ENCODE peak calls at places on chromosome 9, in seven cellular contexts. One of them, this sample, is unnamed. For H3K4me1, the result is how much of the 10 kb centered on the place peaks cover.

GRCh38 chr9:131747352-131747751 is 7.5 kb upstream of the RAPGEF1 start:
- DNase-seq in aorta: no peak
- DNase-seq in fibroblast of lung: peak
- DNase-seq in right cardiac atrium: no peak
- DNase-seq in uterus: no peak
- DNase-seq in sigmoid colon: no peak
- DNase-seq in CD4-positive, CD25-positive, alpha-beta regulatory T cell: no peak
- DNase-seq in this sample: peak

GRCh38 chr9:967851-968641 is 8.4 kb upstream of the DMRT3 start:
- DNase-seq in aorta: no peak
- DNase-seq in fibroblast of lung: no peak
- DNase-seq in right cardiac atrium: no peak
- DNase-seq in uterus: no peak
- DNase-seq in sigmoid colon: no peak
- DNase-seq in CD4-positive, CD25-positive, alpha-beta regulatory T cell: no peak
- DNase-seq in this sample: no peak

GRCh38 chr9:64057553-64057952 is 1227.5 kb downstream of the FOXD4L5 start:
- DNase-seq in aorta: no peak
- DNase-seq in fibroblast of lung: no peak
- DNase-seq in right cardiac atrium: no peak
- DNase-seq in uterus: no peak
- DNase-seq in sigmoid colon: no peak
- DNase-seq in CD4-positive, CD25-positive, alpha-beta regulatory T cell: no peak
- DNase-seq in this sample: no peak

GRCh38 chr9:36401179-36401740 is 1.2 kb upstream of the RNF38 start:
- DNase-seq in aorta: no peak
- DNase-seq in fibroblast of lung: peak
- DNase-seq in right cardiac atrium: no peak
- DNase-seq in uterus: no peak
- DNase-seq in sigmoid colon: no peak
- DNase-seq in CD4-positive, CD25-positive, alpha-beta regulatory T cell: no peak
- DNase-seq in this sample: peak

GRCh38 chr9:3571500-3571899 is 45.7 kb upstream of the RFX3 start:
- DNase-seq in aorta: no peak
- DNase-seq in fibroblast of lung: no peak
- DNase-seq in right cardiac atrium: no peak
- DNase-seq in uterus: no peak
- DNase-seq in sigmoid colon: no peak
- DNase-seq in CD4-positive, CD25-positive, alpha-beta regulatory T cell: no peak
- DNase-seq in this sample: no peak

GRCh38 chr9:88198346-88198807 is 60.1 kb upstream of the SPATA31C2 start:
- DNase-seq in aorta: peak
- DNase-seq in fibroblast of lung: peak
- DNase-seq in right cardiac atrium: no peak
- DNase-seq in uterus: peak
- DNase-seq in sigmoid colon: no peak
- DNase-seq in CD4-positive, CD25-positive, alpha-beta regulatory T cell: no peak
- DNase-seq in this sample: peak

GRCh38 chr9:120257483-120257882 is 322.5 kb downstream of the CDK5RAP2 start:
- DNase-seq in aorta: peak
- DNase-seq in fibroblast of lung: no peak
- DNase-seq in right cardiac atrium: no peak
- DNase-seq in uterus: no peak
- DNase-seq in sigmoid colon: no peak
- DNase-seq in CD4-positive, CD25-positive, alpha-beta regulatory T cell: no peak
- DNase-seq in this sample: no peak

GRCh38 chr9:71254592-71255277 is 133.3 kb upstream of the TRPM3 start:
- DNase-seq in aorta: no peak
- DNase-seq in fibroblast of lung: no peak
- DNase-seq in right cardiac atrium: no peak
- DNase-seq in uterus: no peak
- DNase-seq in sigmoid colon: no peak
- DNase-seq in CD4-positive, CD25-positive, alpha-beta regulatory T cell: no peak
- DNase-seq in this sample: no peak

GRCh38 chr9:69279730-69280127 is 45.3 kb upstream of the ENTREP1 start:
- DNase-seq in aorta: no peak
- DNase-seq in fibroblast of lung: no peak
- DNase-seq in right cardiac atrium: no peak
- DNase-seq in uterus: no peak
- DNase-seq in sigmoid colon: no peak
- DNase-seq in CD4-positive, CD25-positive, alpha-beta regulatory T cell: no peak
- DNase-seq in this sample: no peak

GRCh38 chr9:84667571-84668203 is 1.8 kb upstream of the NTRK2 start:
- DNase-seq in aorta: no peak
- DNase-seq in fibroblast of lung: peak
- DNase-seq in right cardiac atrium: peak
- DNase-seq in uterus: no peak
- DNase-seq in sigmoid colon: no peak
- DNase-seq in CD4-positive, CD25-positive, alpha-beta regulatory T cell: no peak
- DNase-seq in this sample: no peak

GRCh38 chr9:93134740-93135444 is 841 bp upstream of the NINJ1 start:
- DNase-seq in aorta: peak
- DNase-seq in fibroblast of lung: no peak
- DNase-seq in right cardiac atrium: no peak
- DNase-seq in uterus: peak
- DNase-seq in sigmoid colon: peak
- DNase-seq in CD4-positive, CD25-positive, alpha-beta regulatory T cell: no peak
- DNase-seq in this sample: no peak

GRCh38 chr9:128684325-128685021 is 4.5 kb upstream of the SET start:
- DNase-seq in aorta: peak
- DNase-seq in fibroblast of lung: peak
- DNase-seq in right cardiac atrium: peak
- DNase-seq in uterus: peak
- DNase-seq in sigmoid colon: peak
- DNase-seq in CD4-positive, CD25-positive, alpha-beta regulatory T cell: peak
- DNase-seq in this sample: peak

GRCh38 chr9:97737429-97737828 is 40.3 kb upstream of the XPA start:
- DNase-seq in aorta: no peak
- DNase-seq in fibroblast of lung: no peak
- DNase-seq in right cardiac atrium: no peak
- DNase-seq in uterus: no peak
- DNase-seq in sigmoid colon: no peak
- DNase-seq in CD4-positive, CD25-positive, alpha-beta regulatory T cell: no peak
- DNase-seq in this sample: no peak

GRCh38 chr9:97740848-97741821 is 44.0 kb upstream of the XPA start:
- DNase-seq in aorta: peak
- DNase-seq in fibroblast of lung: peak
- DNase-seq in right cardiac atrium: peak
- DNase-seq in uterus: peak
- DNase-seq in sigmoid colon: peak
- DNase-seq in CD4-positive, CD25-positive, alpha-beta regulatory T cell: no peak
- DNase-seq in this sample: peak

GRCh38 chr9:97744710-97745708 is 47.9 kb upstream of the XPA start:
- DNase-seq in aorta: no peak
- DNase-seq in fibroblast of lung: no peak
- DNase-seq in right cardiac atrium: no peak
- DNase-seq in uterus: no peak
- DNase-seq in sigmoid colon: no peak
- DNase-seq in CD4-positive, CD25-positive, alpha-beta regulatory T cell: no peak
- DNase-seq in this sample: no peak

GRCh38 chr9:97742545-97742944 is 45.4 kb upstream of the XPA start:
- DNase-seq in aorta: no peak
- DNase-seq in fibroblast of lung: no peak
- DNase-seq in right cardiac atrium: no peak
- DNase-seq in uterus: no peak
- DNase-seq in sigmoid colon: no peak
- DNase-seq in CD4-positive, CD25-positive, alpha-beta regulatory T cell: no peak
- DNase-seq in this sample: peak

GRCh38 chr9:97741947-97742346 is 44.8 kb upstream of the XPA start:
- DNase-seq in aorta: no peak
- DNase-seq in fibroblast of lung: no peak
- DNase-seq in right cardiac atrium: no peak
- DNase-seq in uterus: no peak
- DNase-seq in sigmoid colon: no peak
- DNase-seq in CD4-positive, CD25-positive, alpha-beta regulatory T cell: no peak
- DNase-seq in this sample: no peak
- H3K4me3 ChIP-seq in aorta: no peak
- H3K4me3 ChIP-seq in fibroblast of lung: no peak
- H3K4me3 ChIP-seq in right cardiac atrium: no peak
- H3K4me3 ChIP-seq in uterus: no peak
- H3K4me3 ChIP-seq in sigmoid colon: no peak
- H3K4me3 ChIP-seq in CD4-positive, CD25-positive, alpha-beta regulatory T cell: no peak
- H3K4me3 ChIP-seq in this sample: no peak

GRCh38 chr9:138098116-138098907 is 220.7 kb downstream of the CACNA1B start:
- DNase-seq in aorta: no peak
- DNase-seq in fibroblast of lung: no peak
- DNase-seq in right cardiac atrium: no peak
- DNase-seq in uterus: no peak
- DNase-seq in sigmoid colon: no peak
- DNase-seq in CD4-positive, CD25-positive, alpha-beta regulatory T cell: no peak
- DNase-seq in this sample: no peak

GRCh38 chr9:138100711-138101349 is 223.2 kb downstream of the CACNA1B start:
- DNase-seq in aorta: no peak
- DNase-seq in fibroblast of lung: no peak
- DNase-seq in right cardiac atrium: no peak
- DNase-seq in uterus: no peak
- DNase-seq in sigmoid colon: no peak
- DNase-seq in CD4-positive, CD25-positive, alpha-beta regulatory T cell: no peak
- DNase-seq in this sample: no peak

GRCh38 chr9:138099803-138100598 is 222.4 kb downstream of the CACNA1B start:
- DNase-seq in aorta: no peak
- DNase-seq in fibroblast of lung: no peak
- DNase-seq in right cardiac atrium: no peak
- DNase-seq in uterus: no peak
- DNase-seq in sigmoid colon: no peak
- DNase-seq in CD4-positive, CD25-positive, alpha-beta regulatory T cell: no peak
- DNase-seq in this sample: no peak

GRCh38 chr9:138097501-138097991 is 220.0 kb downstream of the CACNA1B start:
- DNase-seq in aorta: no peak
- DNase-seq in fibroblast of lung: no peak
- DNase-seq in right cardiac atrium: no peak
- DNase-seq in uterus: no peak
- DNase-seq in sigmoid colon: peak
- DNase-seq in CD4-positive, CD25-positive, alpha-beta regulatory T cell: no peak
- DNase-seq in this sample: no peak

DNA sequence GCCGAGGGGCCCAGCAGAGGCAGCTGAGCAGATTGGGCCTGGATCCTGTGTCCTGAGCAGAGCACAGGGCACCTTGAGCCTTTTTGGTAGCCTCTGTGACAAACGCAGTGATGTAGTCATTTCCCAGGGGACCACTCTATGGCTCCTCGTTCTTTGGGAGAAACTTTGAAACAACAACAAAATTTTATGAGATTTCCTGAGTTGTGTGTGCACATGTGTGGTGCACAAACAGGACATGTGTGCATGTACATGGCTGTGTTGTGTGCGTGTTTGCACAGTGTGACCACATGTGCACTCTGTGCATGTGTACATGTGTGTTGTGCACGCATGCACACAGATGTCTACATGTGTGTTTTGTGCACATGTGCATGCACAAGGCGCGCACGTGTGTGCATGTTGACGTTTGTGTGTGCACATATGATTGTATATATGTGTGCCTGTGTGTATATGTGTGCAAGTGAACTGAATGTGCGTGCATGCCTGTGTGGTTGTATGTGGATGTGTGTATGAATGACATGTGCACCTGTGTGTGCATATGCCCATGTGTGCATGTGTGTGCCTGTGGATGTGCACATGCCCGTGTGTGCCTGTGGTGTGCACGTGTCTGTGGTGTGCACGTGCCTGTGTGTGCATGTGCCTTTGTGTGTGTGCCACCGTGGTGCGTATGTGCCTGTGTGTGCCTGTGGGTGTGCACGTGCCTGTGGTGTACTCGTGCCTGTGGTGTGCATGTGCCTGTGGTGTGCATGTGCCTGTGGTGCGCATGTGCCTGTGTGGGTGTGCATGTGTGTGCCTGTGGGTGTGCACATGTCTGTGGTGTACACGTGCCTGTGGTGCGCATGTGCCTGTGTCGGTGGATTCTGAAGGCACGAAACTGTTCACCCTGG is 221.6 kb downstream of the CACNA1B start:
- DNase-seq in aorta: no peak
- DNase-seq in fibroblast of lung: no peak
- DNase-seq in right cardiac atrium: no peak
- DNase-seq in uterus: no peak
- DNase-seq in sigmoid colon: no peak
- DNase-seq in CD4-positive, CD25-positive, alpha-beta regulatory T cell: no peak
- DNase-seq in this sample: no peak
- H3K27ac ChIP-seq in aorta: no peak
- H3K27ac ChIP-seq in fibroblast of lung: no peak
- H3K27ac ChIP-seq in right cardiac atrium: no peak
- H3K27ac ChIP-seq in uterus: no peak
- H3K27ac ChIP-seq in sigmoid colon: no peak
- H3K27ac ChIP-seq in CD4-positive, CD25-positive, alpha-beta regulatory T cell: no peak
- H3K27ac ChIP-seq in this sample: no peak

DNA sequence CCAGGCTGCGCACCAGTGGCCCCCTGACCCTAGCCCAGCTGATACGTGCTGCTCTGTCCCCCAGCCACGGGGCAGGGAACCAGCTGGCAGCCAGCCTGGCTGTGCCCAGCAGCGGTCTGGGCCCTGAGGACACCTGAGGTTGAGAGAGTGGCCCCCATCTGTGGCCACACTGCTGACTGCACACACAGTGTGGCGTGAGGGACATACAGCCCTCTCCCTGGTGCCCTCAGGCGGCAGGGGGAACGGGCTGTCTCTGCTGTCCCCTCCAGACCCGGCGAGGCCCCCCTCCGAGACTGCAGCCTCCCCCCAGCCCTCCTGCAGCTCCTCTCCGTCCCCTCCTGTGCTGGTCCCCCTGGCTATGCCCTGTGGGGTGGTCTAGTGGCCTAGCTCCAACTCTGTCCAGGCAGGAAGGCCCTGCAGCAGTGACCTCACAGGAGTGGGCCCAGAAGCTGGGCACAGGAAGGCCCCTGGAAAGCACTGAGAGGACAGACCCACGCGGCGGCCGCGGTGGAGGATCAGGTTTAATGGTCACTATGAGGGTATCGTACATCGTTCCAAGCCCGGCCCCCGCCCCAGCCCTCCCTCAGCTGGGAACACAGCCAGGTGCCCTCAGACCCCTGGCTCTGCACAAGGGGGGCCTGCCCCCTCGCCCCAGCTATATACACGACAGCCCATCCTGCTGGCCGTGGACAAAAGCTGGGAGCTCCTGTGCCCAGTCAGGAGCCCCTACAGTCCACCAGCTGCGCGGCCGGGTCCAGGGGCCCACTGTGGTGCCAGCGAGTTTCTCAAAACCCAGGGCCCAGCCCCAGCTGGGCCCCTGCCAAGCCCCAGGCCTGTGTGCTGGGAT is 6.8 kb upstream of the ENTPD8 start:
- DNase-seq in aorta: peak
- DNase-seq in fibroblast of lung: no peak
- DNase-seq in right cardiac atrium: peak
- DNase-seq in uterus: peak
- DNase-seq in sigmoid colon: no peak
- DNase-seq in CD4-positive, CD25-positive, alpha-beta regulatory T cell: no peak
- DNase-seq in this sample: no peak
- H3K4me1 ChIP-seq in aorta: under half
- H3K4me1 ChIP-seq in fibroblast of lung: under half
- H3K4me1 ChIP-seq in right cardiac atrium: under half
- H3K4me1 ChIP-seq in uterus: under half
- H3K4me1 ChIP-seq in sigmoid colon: under half
- H3K4me1 ChIP-seq in CD4-positive, CD25-positive, alpha-beta regulatory T cell: under half
- H3K4me1 ChIP-seq in this sample: under half

DNA sequence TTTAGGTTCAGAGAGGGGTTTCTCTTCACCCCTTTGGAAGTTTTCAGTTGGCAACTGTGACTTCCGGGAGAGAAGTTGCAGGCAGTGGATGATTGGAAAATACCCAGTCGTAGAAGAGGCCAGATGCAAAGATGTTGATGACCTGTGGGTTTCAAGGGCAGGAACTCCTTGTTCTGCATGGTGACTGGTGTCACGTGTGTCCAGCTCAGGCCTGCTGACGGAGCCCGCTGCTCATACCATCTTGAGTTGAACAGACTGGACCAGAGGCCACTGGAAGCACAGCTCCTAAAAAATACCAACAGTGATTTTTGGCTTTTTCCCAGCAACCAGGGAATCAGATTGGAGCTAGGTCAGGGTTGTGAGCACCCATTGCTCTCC is 243.9 kb upstream of the KLF4 start:
- DNase-seq in aorta: peak
- DNase-seq in fibroblast of lung: peak
- DNase-seq in right cardiac atrium: peak
- DNase-seq in uterus: peak
- DNase-seq in sigmoid colon: peak
- DNase-seq in CD4-positive, CD25-positive, alpha-beta regulatory T cell: no peak
- DNase-seq in this sample: peak
- H3K4me3 ChIP-seq in aorta: no peak
- H3K4me3 ChIP-seq in fibroblast of lung: peak
- H3K4me3 ChIP-seq in right cardiac atrium: peak
- H3K4me3 ChIP-seq in uterus: peak
- H3K4me3 ChIP-seq in sigmoid colon: no peak
- H3K4me3 ChIP-seq in CD4-positive, CD25-positive, alpha-beta regulatory T cell: no peak
- H3K4me3 ChIP-seq in this sample: no peak

This sample was measured in small intestine.